ENCODE peak calls at places on chromosomes 4 and X, in nine cellular contexts. O, I, A, V, W, E, P, Y and D are unnamed samples.

GRCh38 chr4:121198261-121198660 is 34.1 kb upstream of the TNIP3 start:
- DNase-seq in I (no peak), E (no peak), Y (no peak), W (no peak), A (no peak), V (no peak), O (no peak), P (no peak), D (no peak)

GRCh38 chr4:874971-875817 is 49.3 kb upstream of the CPLX1 start:
- DNase-seq in A (no peak), P (no peak), O (no peak), Y (no peak), I (no peak), W (no peak), E (no peak), V (no peak), D (no peak)

GRCh38 chrX:45479196-45479834 is 278.6 kb upstream of the DIPK2B start:
- DNase-seq in W (no peak), A (no peak), I (no peak), P (peak), O (no peak), E (no peak), V (peak), Y (no peak), D (no peak)

GRCh38 chr4:138645289-138645688 is 370.3 kb upstream of the NOCT start:
- DNase-seq in A (no peak), O (no peak), V (peak), W (no peak), I (no peak), Y (no peak), P (no peak), E (no peak), D (no peak)

GRCh38 chr4:25258980-25259578 is 25.2 kb downstream of the PI4K2B start:
- DNase-seq in P (no peak), A (no peak), V (peak), Y (no peak), E (no peak), I (no peak), W (no peak), O (no peak), D (no peak)

GRCh38 chr4:134762053-134762452 is 560.5 kb upstream of the PABPC4L start:
- DNase-seq in E (peak), A (no peak), O (no peak), P (no peak), V (no peak), I (no peak), W (no peak), Y (no peak), D (no peak)

GRCh38 chr4:128571747-128572146 is 237.8 kb upstream of the JADE1 start:
- DNase-seq in O (no peak), Y (peak), I (no peak), E (no peak), P (peak), W (no peak), V (peak), A (no peak), D (no peak)

GRCh38 chrX:10486373-10486772 is 134.0 kb downstream of the MID1 start:
- DNase-seq in Y (no peak), W (no peak), P (no peak), A (no peak), V (peak), E (no peak), I (no peak), O (no peak), D (no peak)

GRCh38 chr4:137310593-137311490 is 221.5 kb downstream of the PCDH18 start:
- DNase-seq in V (peak), O (no peak), A (no peak), I (no peak), Y (no peak), W (no peak), E (no peak), P (peak), D (no peak)

GRCh38 chrX:129593137-129593536 is 53.1 kb downstream of the OCRL start:
- DNase-seq in I (no peak), P (no peak), V (no peak), O (no peak), W (no peak), A (peak), Y (no peak), E (no peak), D (no peak)

GRCh38 chr4:186587416-186588018 is 32.1 kb upstream of the MTNR1A start:
- DNase-seq in P (no peak), Y (peak), V (peak), O (peak), I (peak), A (peak), W (no peak), E (peak), D (no peak)

GRCh38 chr4:101597204-101597603 is 193.3 kb upstream of the BANK1 start:
- DNase-seq in I (no peak), E (no peak), A (no peak), O (no peak), W (no peak), Y (peak), V (peak), P (no peak), D (no peak)

GRCh38 chr4:39348371-39349265 is 17.5 kb downstream of the RFC1 start:
- DNase-seq in V (no peak), W (no peak), Y (no peak), O (no peak), I (no peak), A (no peak), E (no peak), P (no peak), D (no peak)

GRCh38 chr4:48853604-48854394 is 22.9 kb downstream of the OCIAD1 start:
- DNase-seq in Y (no peak), E (no peak), P (no peak), A (no peak), W (no peak), I (no peak), V (no peak), O (no peak), D (no peak)

GRCh38 chr4:109993116-109993515 is 80.4 kb downstream of the EGF start:
- DNase-seq in O (no peak), I (no peak), P (no peak), A (no peak), V (no peak), W (no peak), E (no peak), Y (no peak), D (no peak)

GRCh38 chrX:31038585-31039326 is 33.1 kb downstream of the FTHL17 start:
- DNase-seq in W (no peak), V (peak), O (peak), E (peak), P (no peak), Y (peak), A (peak), I (peak), D (no peak)

GRCh38 chr4:10106421-10107039 is 10.1 kb downstream of the WDR1 start:
- DNase-seq in W (no peak), P (peak), V (peak), Y (no peak), O (no peak), I (no peak), A (no peak), E (no peak), D (no peak)

GRCh38 chr4:159398236-159398638 is 295.4 kb downstream of the RAPGEF2 start:
- DNase-seq in O (no peak), I (no peak), W (no peak), V (no peak), P (no peak), E (no peak), Y (no peak), A (no peak), D (no peak)